ENCODE peak calls at places on chromosomes 12 and 14, in four cellular contexts. A, U, N and Y are unnamed samples.

GRCh38 chr14:92797935-92798653 is 4.0 kb downstream of the GOLGA5 start:
- DNase-seq in A (no peak), U (no peak), N (no peak), Y (no peak)

GRCh38 chr14:33948143-33948962 is 2.5 kb downstream of the EGLN3 start:
- DNase-seq in A (no peak), U (no peak), N (no peak), Y (no peak)

GRCh38 chr12:79098530-79098929 is 234.0 kb downstream of the SYT1 start:
- DNase-seq in U (no peak), N (no peak), A (no peak), Y (no peak)

GRCh38 chr12:40287369-40287975 is 62.7 kb downstream of the LRRK2 start:
- DNase-seq in A (peak), N (no peak), U (no peak), Y (no peak)

GRCh38 chr12:18813753-18814152 is 75.8 kb downstream of the CAPZA3 start:
- DNase-seq in N (no peak), U (no peak), A (no peak), Y (no peak)

GRCh38 chr12:113162102-113163029 is 12.8 kb downstream of the CFAP73 start:
- DNase-seq in A (no peak), U (peak), N (no peak), Y (no peak)

GRCh38 chr12:107560194-107560905 is 125.2 kb upstream of the PWP1 start:
- DNase-seq in U (no peak), A (no peak), N (no peak), Y (no peak)

GRCh38 chr12:22971771-22972191 is 346.8 kb downstream of the ETNK1 start:
- DNase-seq in A (no peak), U (peak), N (no peak), Y (no peak)

GRCh38 chr12:120981407-120981921 is 3.1 kb downstream of the HNF1A start:
- DNase-seq in N (no peak), U (no peak), A (no peak), Y (no peak)

GRCh38 chr12:9347328-9348127 is 139.3 kb upstream of the PZP start:
- DNase-seq in U (peak), A (no peak), N (no peak), Y (no peak)

GRCh38 chr12:132622437-132623071 is 4.0 kb downstream of the P2RX2 start:
- DNase-seq in N (no peak), A (no peak), U (peak), Y (no peak)

GRCh38 chr12:3977621-3978020 is 104.4 kb upstream of the PARP11 start:
- DNase-seq in A (no peak), U (no peak), N (no peak), Y (no peak)

GRCh38 chr14:77186911-77187648 is 5.5 kb downstream of the TMEM63C start:
- DNase-seq in U (peak), A (no peak), N (no peak), Y (no peak)

GRCh38 chr14:47626151-47627035 is 49.0 kb downstream of the MDGA2 start:
- DNase-seq in A (no peak), N (no peak), U (no peak), Y (no peak)

DNA sequence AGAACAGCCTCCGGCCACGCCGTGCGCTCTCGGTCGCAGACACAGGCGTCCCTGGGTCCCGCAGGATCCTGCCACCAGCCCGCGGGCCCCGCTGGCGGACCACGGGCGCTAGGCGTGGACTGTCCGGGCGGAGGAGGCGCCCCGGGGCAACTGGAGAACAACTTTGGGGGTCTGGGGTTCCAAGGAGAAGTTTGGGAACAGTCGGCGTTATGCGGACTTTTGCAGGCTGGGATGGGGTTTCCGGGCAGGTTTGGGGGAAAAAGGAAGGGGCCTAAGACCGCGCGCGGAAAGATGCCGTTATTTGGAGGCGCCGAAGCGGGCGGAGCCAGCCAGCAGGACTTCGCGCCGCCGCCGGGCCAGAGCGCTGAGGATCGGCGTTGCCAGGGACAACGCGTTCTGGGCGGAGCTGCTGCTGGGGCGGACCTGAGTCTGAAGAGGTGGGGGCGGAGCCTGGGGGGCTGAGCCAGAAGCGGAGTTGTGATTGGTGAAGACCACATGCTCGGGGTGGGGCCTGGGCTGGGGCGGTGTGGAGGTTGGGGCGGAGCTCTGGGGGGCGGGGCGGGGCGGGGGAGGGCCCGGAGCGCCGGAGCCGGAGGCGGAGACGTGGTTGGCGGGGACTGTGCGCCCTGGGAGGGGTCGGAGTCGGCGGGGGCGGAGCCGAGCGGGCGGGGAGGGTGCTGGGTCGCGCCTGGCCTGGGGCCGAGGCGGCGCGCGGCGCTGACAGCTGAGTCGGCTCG is at the start of gene CYP46A1:
- DNase-seq in U (peak), N (peak), A (peak), Y (peak)
- TF ChIP-seq POLR2A in U (no peak), N (peak), A (peak), Y (peak)

GRCh38 chr12:124424516-124424905 is 129.6 kb downstream of the RFLNA start:
- DNase-seq in A (no peak), N (no peak), U (no peak), Y (no peak)
- TF ChIP-seq ELK1 in A (no peak), N (no peak), U (no peak), Y (no peak)

GRCh38 chr14:63923422-63923752 is 70.6 kb downstream of the SYNE2 start:
- DNase-seq in N (no peak), A (no peak), U (no peak), Y (no peak)

GRCh38 chr14:63924375-63924774 is 71.6 kb downstream of the SYNE2 start:
- DNase-seq in U (no peak), A (no peak), N (no peak), Y (no peak)

GRCh38 chr14:63926641-63927040 is 73.8 kb downstream of the SYNE2 start:
- DNase-seq in U (no peak), N (no peak), A (no peak), Y (no peak)

GRCh38 chr14:63918411-63918810 is 65.6 kb downstream of the SYNE2 start:
- DNase-seq in U (no peak), N (no peak), A (no peak), Y (no peak)

GRCh38 chr14:63922696-63923421 is 70.1 kb downstream of the SYNE2 start:
- DNase-seq in U (peak), N (no peak), A (peak), Y (no peak)
- TF ChIP-seq POLR2A in U (no peak), N (no peak), A (no peak), Y (no peak)

GRCh38 chr12:31029916-31030562 is 43.6 kb upstream of the DDX11 start:
- DNase-seq in U (no peak), A (no peak), N (no peak), Y (no peak)
- TF ChIP-seq ELK1 in U (no peak), A (no peak), N (no peak), Y (no peak)

GRCh38 chr14:89303452-89304435 is 113.3 kb downstream of the FOXN3 start:
- DNase-seq in N (no peak), U (peak), A (no peak), Y (peak)
- TF ChIP-seq POLR2A in N (no peak), U (peak), A (no peak), Y (peak)

GRCh38 chr12:82596484-82596883 is 90.2 kb upstream of the TMTC2 start:
- DNase-seq in A (no peak), N (no peak), U (no peak), Y (no peak)
- TF ChIP-seq ELK1 in A (no peak), N (no peak), U (no peak), Y (no peak)

GRCh38 chr12:1436015-1436414 is 158.4 kb downstream of the FBXL14 start:
- DNase-seq in A (no peak), U (no peak), N (no peak), Y (no peak)

GRCh38 chr12:1435044-1435443 is 159.3 kb downstream of the FBXL14 start:
- DNase-seq in U (no peak), N (no peak), A (no peak), Y (no peak)

GRCh38 chr12:1434296-1434955 is 160.0 kb downstream of the FBXL14 start:
- DNase-seq in A (no peak), N (no peak), U (no peak), Y (no peak)

GRCh38 chr12:1436996-1437395 is 157.4 kb downstream of the FBXL14 start:
- DNase-seq in U (no peak), A (no peak), N (no peak), Y (no peak)

GRCh38 chr12:1435456-1435855 is 158.9 kb downstream of the FBXL14 start:
- DNase-seq in N (no peak), U (peak), A (no peak), Y (no peak)
- TF ChIP-seq POLR2A in N (no peak), U (no peak), A (no peak), Y (no peak)

DNA sequence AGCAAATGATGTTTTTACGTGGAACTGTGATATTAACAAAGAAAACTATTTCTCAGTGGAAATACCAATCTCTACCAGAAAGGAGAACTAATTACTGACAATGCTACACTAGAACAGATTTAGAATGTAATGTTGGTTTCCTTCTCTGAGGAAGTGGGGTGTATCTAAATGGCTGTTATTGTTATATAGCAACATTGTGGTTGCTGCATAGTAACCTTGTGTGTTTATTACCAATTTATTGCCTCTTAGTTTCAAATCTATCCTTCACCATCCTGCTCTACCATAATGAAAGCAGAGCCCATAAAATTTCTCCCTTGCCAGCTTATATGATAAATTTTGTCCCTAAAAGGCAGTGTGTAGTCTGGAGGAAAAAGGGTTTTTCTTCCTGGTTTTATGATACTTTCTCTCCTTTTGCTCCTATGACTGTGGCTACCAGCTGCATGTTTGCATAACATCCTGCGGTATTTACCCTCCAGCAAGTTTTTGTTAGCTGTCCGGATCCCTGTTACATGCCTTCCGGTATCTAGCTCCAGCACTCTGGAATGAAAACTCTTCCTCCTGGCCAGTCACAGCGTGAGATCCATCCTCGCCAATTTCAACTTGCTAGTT is 5.7 kb upstream of the KLRK1 start:
- DNase-seq in U (peak), N (no peak), A (peak), Y (peak)
- TF ChIP-seq ELK1 in U (no peak), N (no peak), A (no peak), Y (no peak)

DNA sequence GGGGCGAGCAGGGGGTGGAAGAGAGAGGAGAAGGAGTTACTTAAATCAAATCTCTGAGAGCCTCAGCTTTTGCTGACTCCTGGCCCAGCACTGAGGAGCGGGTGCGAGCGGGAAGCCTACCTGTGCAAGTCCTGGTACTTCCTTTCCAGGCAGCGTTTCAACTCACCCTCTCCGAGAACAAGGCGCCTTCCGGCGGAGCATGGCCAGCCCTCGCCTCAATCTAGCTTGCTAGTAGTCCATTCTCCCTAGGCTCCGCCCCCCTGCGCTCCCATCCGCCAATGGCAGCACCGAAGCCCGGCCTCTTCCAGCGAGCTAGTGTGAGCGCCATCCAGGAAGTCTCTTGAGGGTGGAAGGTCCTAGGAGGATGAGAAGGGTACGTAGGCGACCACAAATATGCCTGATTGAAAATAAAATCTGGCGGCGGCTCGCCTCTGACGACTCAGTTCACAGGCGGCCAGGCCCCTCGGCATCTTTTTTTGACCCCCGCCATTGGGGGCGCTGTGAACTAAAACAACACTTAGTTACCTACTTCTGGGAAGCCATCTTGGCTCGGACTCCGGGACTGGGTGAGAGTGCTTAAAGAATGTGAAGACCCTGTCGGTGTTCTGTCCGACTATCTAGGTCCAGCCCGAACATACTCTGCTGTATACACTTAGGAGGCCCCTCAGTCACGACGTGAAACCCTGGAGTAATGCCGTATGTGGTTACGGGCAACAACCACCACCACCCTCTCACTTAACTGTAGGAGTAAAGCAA is at the start of gene CHD8:
- DNase-seq in U (peak), A (peak), N (peak), Y (peak)
- TF ChIP-seq POLR2A in U (peak), A (peak), N (peak), Y (peak)

DNA sequence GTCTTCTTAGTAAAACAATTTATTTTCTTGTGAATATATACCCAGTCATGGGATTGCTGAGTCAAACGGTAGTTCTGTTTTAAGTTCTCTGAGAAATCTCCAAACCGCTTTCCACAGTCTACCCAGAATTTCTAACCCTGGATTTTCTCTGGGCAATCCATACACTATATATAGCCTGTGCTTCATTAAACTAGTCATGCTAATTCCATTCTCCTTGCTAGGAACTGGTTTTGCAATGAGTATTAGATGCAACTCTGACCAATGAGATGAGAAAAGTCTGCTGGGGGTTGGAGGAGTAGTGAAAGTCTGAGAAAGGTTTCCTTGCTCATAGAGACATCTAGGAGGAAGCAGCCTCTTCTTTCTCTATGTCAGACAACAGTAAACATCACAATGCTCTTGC is 196.1 kb upstream of the CDKN3 start:
- DNase-seq in U (peak), A (no peak), N (no peak), Y (no peak)
- TF ChIP-seq ELK1 in U (no peak), A (no peak), N (no peak), Y (no peak)